ENCODE peak calls at places on chromosome 12, in five cellular contexts. E, B, W, X and V are unnamed samples.

GRCh38 chr12:43841253-43841652 is 5.4 kb downstream of the TMEM117 start:
- DNase-seq in X (no peak), E (no peak), W (no peak), B (no peak), V (no peak)

GRCh38 chr12:86698581-86698980 is 442.4 kb upstream of the MGAT4C start:
- DNase-seq in W (no peak), B (no peak), X (no peak), E (no peak), V (no peak)

GRCh38 chr12:112439769-112440168 is 21.0 kb downstream of the PTPN11 start:
- DNase-seq in B (no peak), X (no peak), W (no peak), E (no peak), V (no peak)

GRCh38 chr12:111823891-111824290 is 18.1 kb upstream of the MAPKAPK5 start:
- DNase-seq in W (no peak), X (no peak), E (no peak), B (no peak), V (no peak)

GRCh38 chr12:108394196-108394595 is 55.1 kb upstream of the CMKLR1 start:
- DNase-seq in B (no peak), W (peak), E (peak), X (no peak), V (no peak)

GRCh38 chr12:579450-580110 is 83.7 kb downstream of the NINJ2 start:
- DNase-seq in B (no peak), E (no peak), X (no peak), W (no peak), V (no peak)

GRCh38 chr12:124381454-124382207 is 86.7 kb downstream of the RFLNA start:
- DNase-seq in X (no peak), E (peak), B (peak), W (peak), V (no peak)

GRCh38 chr12:916240-916639 is 33.3 kb downstream of the RAD52 start:
- DNase-seq in W (no peak), B (peak), E (no peak), X (peak), V (no peak)

GRCh38 chr12:128078311-128078851 is 188.6 kb upstream of the TMEM132C start:
- DNase-seq in E (no peak), W (no peak), X (no peak), B (no peak), V (no peak)

GRCh38 chr12:61367281-61367785 is 892.9 kb upstream of the USP15 start:
- DNase-seq in X (peak), E (no peak), B (no peak), W (no peak), V (no peak)

DNA sequence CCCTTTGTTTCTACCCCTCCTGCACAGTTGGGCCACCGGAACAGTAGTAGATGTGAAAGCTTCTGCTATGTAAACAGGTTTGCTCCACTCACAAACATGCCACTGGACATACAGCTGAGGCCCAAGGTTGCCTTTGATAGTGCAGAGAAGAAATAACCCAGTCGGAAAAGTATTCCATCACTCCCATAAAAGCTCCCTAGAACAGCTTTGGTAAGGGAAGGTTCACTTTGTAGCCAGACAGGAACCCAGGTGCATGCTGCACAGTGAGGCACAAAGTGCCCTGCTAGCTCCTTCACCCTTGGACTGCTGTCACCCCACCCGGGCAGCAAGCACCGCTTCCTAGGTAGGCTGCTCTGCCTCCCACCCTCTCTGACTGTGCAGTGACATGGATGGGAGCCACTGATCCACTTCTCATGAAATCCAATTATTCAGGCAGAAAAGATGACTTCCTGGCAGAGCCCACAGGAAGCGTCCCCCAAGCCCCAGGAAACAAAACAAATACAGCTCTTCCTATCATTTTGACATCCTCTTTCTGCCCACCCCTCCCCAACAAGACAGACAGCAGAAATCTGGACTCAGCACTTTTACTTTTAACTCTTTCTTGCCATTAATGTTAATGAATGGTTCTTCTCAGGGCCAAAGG is 100.2 kb downstream of the SRGAP1 start:
- DNase-seq in X (no peak), W (no peak), E (no peak), B (no peak), V (no peak)
- TF ChIP-seq CTCF in X (no peak), W (no peak), E (no peak), B (no peak), V (no peak)

GRCh38 chr12:25382311-25383106 is 131.8 kb upstream of the KRAS start:
- DNase-seq in E (no peak), B (no peak), W (no peak), X (no peak), V (no peak)

GRCh38 chr12:25386823-25387134 is 136.1 kb upstream of the KRAS start:
- DNase-seq in W (no peak), E (no peak), B (peak), X (no peak), V (no peak)

GRCh38 chr12:25387136-25388050 is 136.7 kb upstream of the KRAS start:
- DNase-seq in W (peak), E (peak), B (peak), X (peak), V (peak)

GRCh38 chr12:25384954-25385216 is 134.2 kb upstream of the KRAS start:
- DNase-seq in B (no peak), X (no peak), E (no peak), W (no peak), V (no peak)

DNA sequence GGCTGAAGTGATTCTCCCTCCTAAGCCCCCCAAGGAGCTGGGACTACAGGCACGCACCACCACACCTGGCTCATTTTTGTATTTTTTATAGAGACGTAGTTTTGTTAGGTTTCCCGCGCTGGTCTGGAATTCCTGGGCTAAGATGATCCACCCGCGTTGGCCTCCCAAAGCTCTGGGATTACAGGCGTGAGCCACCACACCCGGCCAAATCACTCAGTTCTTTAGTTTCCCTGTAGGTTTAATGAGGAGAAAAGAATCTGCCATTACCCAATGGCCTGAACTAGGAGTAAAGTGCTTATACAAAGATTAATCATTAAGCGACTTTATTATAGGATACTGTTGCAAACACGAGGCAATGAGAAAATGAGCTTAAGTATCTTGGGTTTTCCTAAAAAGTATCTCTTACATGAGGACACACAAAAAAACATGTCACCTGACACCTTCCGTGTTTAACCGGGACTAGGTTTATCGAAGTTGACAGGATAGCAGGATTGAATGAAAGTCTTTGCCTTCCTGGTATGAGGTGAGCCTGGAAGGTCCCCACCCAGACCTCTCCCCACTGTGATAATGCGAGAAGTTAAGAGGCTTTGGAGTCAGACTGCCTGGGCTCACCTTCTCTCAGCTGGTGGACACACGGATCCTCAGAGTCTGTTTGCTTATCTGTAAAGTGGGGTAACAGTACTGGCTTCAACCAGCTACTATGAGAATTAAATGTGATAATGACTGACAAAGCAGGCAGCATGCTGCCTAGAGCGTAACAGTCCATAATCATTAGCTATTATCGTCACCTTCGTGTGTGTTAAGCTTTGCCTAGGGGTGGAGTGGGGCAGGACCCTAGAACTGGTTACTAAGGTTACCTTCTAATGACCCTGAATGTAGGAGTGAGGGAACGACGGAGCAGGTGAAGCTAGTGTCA is 133.6 kb upstream of the KRAS start:
- DNase-seq in E (no peak), W (no peak), X (peak), B (no peak), V (no peak)
- H3K4me3 ChIP-seq in E (peak), W (peak), X (peak), B (no peak), V (no peak)

GRCh38 chr12:71846322-71846940 is 6.9 kb downstream of the TBC1D15 start:
- DNase-seq in W (no peak), E (no peak), B (no peak), X (peak), V (no peak)
- TF ChIP-seq CTCF in W (peak), E (no peak), B (peak), X (peak), V (peak)

GRCh38 chr12:101713059-101713682 is 15.7 kb downstream of the CHPT1 start:
- DNase-seq in X (no peak), W (no peak), B (no peak), E (peak), V (no peak)
- H3K4me3 ChIP-seq in X (no peak), W (peak), B (no peak), E (no peak), V (no peak)

GRCh38 chr12:53265783-53266182 is 2.3 kb upstream of the ESPL1 start:
- DNase-seq in E (no peak), B (no peak), X (no peak), W (no peak), V (no peak)

GRCh38 chr12:53267309-53268008 is 640 bp upstream of the ESPL1 start:
- DNase-seq in W (peak), B (no peak), X (no peak), E (no peak), V (no peak)

GRCh38 chr12:53268637-53269562 is 801 bp downstream of the ESPL1 start:
- DNase-seq in E (no peak), B (no peak), X (peak), W (no peak), V (no peak)

DNA sequence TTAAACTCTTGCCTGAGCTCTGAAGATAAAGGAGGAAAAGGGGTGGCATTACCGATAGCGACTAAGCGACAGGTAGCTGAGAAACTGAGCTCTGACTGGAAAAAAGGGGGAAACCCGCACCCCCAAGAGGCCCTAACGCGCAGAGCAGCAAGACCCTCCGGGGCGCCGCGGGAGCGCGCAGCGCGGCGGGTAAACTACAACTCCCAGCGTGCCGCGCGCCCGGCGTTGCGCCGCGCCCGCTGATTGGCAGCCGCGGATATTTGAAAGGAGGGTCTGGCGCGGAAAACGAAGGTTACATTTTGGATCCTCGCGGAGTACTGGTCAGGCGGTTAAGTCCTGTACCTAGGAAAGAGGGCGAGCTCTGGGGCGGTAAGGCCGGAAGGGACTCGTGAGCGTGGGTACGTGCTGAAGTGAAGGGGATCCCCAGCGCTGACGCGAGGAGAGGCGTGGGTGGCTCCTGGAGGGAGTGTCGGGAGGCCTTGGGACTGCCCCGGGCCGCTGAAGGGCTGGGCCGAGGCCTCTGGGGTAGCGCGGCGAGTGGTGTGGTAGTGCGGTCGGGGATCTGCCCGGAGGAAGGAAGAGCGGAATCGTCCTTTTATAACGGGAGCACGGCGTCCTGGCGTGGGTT is at the start of gene ESPL1:
- DNase-seq in E (peak), X (peak), B (peak), W (peak), V (peak)
- TF ChIP-seq CTCF in E (peak), X (peak), B (no peak), W (no peak), V (peak)

GRCh38 chr12:92470608-92471021 is 232.2 kb upstream of the PLEKHG7 start:
- DNase-seq in B (no peak), E (no peak), X (no peak), W (no peak), V (peak)
- H3K4me3 ChIP-seq in B (no peak), E (no peak), X (no peak), W (no peak), V (no peak)